ENCODE peak calls at places on chromosomes 2 and 18, in five cellular contexts. Q, G, Z, K and B are unnamed samples.
A peak's percentile ranks its signal among the peaks of the same experiment; 100 is the strongest.

GRCh38 chr2:197349699-197350098 is 39.1 kb upstream of the ANKRD44 start:
- DNase-seq in Z (no peak), K (no peak), G (no peak), Q (no peak), B (no peak)

GRCh38 chr2:66470199-66470598 is 35.3 kb downstream of the MEIS1 start:
- DNase-seq in G (no peak), Q (no peak), K (no peak), Z (no peak), B (no peak)

GRCh38 chr2:8626572-8626971 is 55.3 kb upstream of the ID2 start:
- DNase-seq in K (no peak), G (no peak), Z (no peak), Q (no peak), B (no peak)

GRCh38 chr2:190344275-190344827 is 962 bp downstream of the INPP1 start:
- DNase-seq in Q (no peak), G (peak; percentile 68), Z (peak; percentile 71), K (peak; percentile 47), B (peak; percentile 72)

GRCh38 chr2:239273280-239274234 is 127.3 kb downstream of the HDAC4 start:
- DNase-seq in Q (no peak), G (no peak), K (no peak), Z (peak; percentile 90), B (no peak)

GRCh38 chr2:152539424-152539823 is 177.8 kb downstream of the PRPF40A start:
- DNase-seq in Q (no peak), Z (no peak), K (no peak), G (no peak), B (no peak)

GRCh38 chr2:226351711-226352110 is 447.9 kb downstream of the IRS1 start:
- DNase-seq in Z (no peak), Q (no peak), G (no peak), K (no peak), B (no peak)

GRCh38 chr18:35619468-35619867 is 37.9 kb downstream of the GALNT1 start:
- DNase-seq in Z (no peak), Q (no peak), G (no peak), K (no peak), B (no peak)

GRCh38 chr18:48941672-48942071 is 9.1 kb downstream of the SMAD7 start:
- DNase-seq in Z (no peak), K (no peak), G (no peak), Q (no peak), B (no peak)
- H3K4me3 ChIP-seq in Z (no peak overlapping the region), K (peak overlapping the region; percentile 94), G (no peak overlapping the region), Q (no peak overlapping the region), B (no peak overlapping the region)

GRCh38 chr2:105856576-105856975 is 111.9 kb downstream of the NCK2 start:
- DNase-seq in G (no peak), Q (no peak), K (no peak), Z (no peak), B (no peak)
- H3K4me3 ChIP-seq in G (no peak overlapping the region), Q (no peak overlapping the region), K (no peak overlapping the region), Z (no peak overlapping the region), B (no peak overlapping the region)

GRCh38 chr2:42072349-42073118 is 24.7 kb downstream of the PKDCC start:
- DNase-seq in Q (peak; percentile 48), G (no peak), K (peak; percentile 76), Z (peak; percentile 61), B (no peak)
- H3K4me3 ChIP-seq in Q (no peak overlapping the region), G (no peak overlapping the region), K (no peak overlapping the region), Z (no peak overlapping the region), B (no peak overlapping the region)

GRCh38 chr18:79681484-79682387 is 2.1 kb downstream of the CTDP1 start:
- DNase-seq in Z (peak; percentile 90), Q (no peak), G (no peak), K (no peak), B (no peak)
- H3K4me3 ChIP-seq in Z (peak overlapping the region; percentile 88), Q (no peak overlapping the region), G (no peak overlapping the region), K (peak overlapping the region; percentile 84), B (no peak overlapping the region)

DNA sequence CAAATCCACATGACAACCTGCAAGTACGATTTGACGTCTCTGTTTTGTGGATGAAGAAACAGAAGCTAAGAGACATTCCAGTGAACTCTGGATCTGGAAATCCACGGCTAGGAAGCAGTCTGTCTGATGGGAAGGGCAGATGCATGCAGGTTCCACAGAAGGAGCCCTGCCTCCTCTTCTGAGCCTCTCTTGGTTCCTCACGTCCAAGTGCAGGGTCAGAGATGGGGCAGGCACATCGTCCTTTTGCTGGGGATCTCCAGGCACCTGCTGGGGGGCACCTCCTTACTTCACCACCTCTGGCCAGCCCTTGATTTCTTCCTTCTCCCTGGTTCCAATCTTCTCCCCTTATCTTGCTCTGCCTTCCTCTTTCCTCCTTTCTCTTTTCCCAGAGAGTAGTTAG is 137.9 kb downstream of the BCL2 start:
- DNase-seq in Q (no peak), K (no peak), Z (no peak), G (no peak), B (no peak)
- H3K4me3 ChIP-seq in Q (no peak overlapping the region), K (no peak overlapping the region), Z (no peak overlapping the region), G (no peak overlapping the region), B (no peak overlapping the region)